ENCODE peak calls at places on chromosome 10, in six cellular contexts. M is HCT116, S is HepG2, Z is H1, B is K562, H is GM12878. F is an unnamed sample.
A peak's percentile ranks its signal among the peaks of the same experiment; 100 is the strongest.

GRCh38 chr10:5564537-5565204 is 39.9 kb downstream of the CALML3 start:
- DNase-seq in Z (no peak), S (no peak), B (no peak), M (no peak), H (no peak), F (no peak)

GRCh38 chr10:98251399-98251798 is 16.6 kb downstream of the LOXL4 start:
- DNase-seq in B (no peak), H (no peak), M (no peak), Z (no peak), S (no peak), F (no peak)

GRCh38 chr10:124993728-124994451 is 52.0 kb downstream of the ZRANB1 start:
- DNase-seq in H (no peak), B (no peak), Z (no peak), S (no peak), M (no peak), F (no peak)

GRCh38 chr10:6667679-6668270 is 87.7 kb upstream of the PRKCQ start:
- DNase-seq in H (no peak), S (peak; percentile 18), M (peak; percentile 27), Z (no peak), B (peak; percentile 57), F (peak; percentile 15)

GRCh38 chr10:47218803-47219202 is 81.2 kb upstream of the GDF10 start:
- DNase-seq in Z (no peak), H (no peak), S (no peak), M (no peak), B (no peak), F (no peak)

GRCh38 chr10:15589109-15589508 is 130.6 kb downstream of the ITGA8 start:
- DNase-seq in H (no peak), Z (no peak), M (no peak), S (no peak), B (no peak), F (no peak)

GRCh38 chr10:93458821-93459257 is 23.3 kb downstream of the MYOF start:
- DNase-seq in B (no peak), H (no peak), Z (no peak), S (peak; percentile 55), M (peak; percentile 97), F (peak; percentile 79)

GRCh38 chr10:31359979-31360378 is 41.0 kb downstream of the ZEB1 start:
- DNase-seq in S (peak; percentile 66), B (no peak), Z (no peak), H (no peak), M (no peak), F (no peak)

GRCh38 chr10:17349009-17349349 is 105.4 kb downstream of the ST8SIA6 start:
- DNase-seq in H (no peak), M (no peak), B (no peak), S (no peak), Z (no peak), F (no peak)

GRCh38 chr10:74643586-74643956 is 182.8 kb upstream of the KAT6B start:
- DNase-seq in S (no peak), H (no peak), Z (no peak), M (no peak), B (no peak), F (no peak)

GRCh38 chr10:125337510-125337909 is 177.1 kb upstream of the CTBP2 start:
- DNase-seq in Z (no peak), H (no peak), S (no peak), M (no peak), B (no peak), F (no peak)

GRCh38 chr10:35942052-35942451 is 300.0 kb upstream of the FZD8 start:
- DNase-seq in M (no peak), S (no peak), H (no peak), Z (no peak), B (no peak), F (no peak)

GRCh38 chr10:67788028-67788886 is 49.7 kb downstream of the DNAJC12 start:
- DNase-seq in B (peak; percentile 88), M (peak; percentile 42), Z (peak; percentile 56), S (peak; percentile 42), H (no peak), F (peak; percentile 48)

GRCh38 chr10:13990392-13990805 is 340.3 kb downstream of the FRMD4A start:
- DNase-seq in S (no peak), B (no peak), H (no peak), M (no peak), Z (no peak), F (no peak)

GRCh38 chr10:74738985-74739567 is 87.3 kb upstream of the KAT6B start:
- DNase-seq in H (peak; percentile 94), S (peak; percentile 16), B (peak; percentile 74), M (no peak), Z (no peak), F (no peak)

GRCh38 chr10:8050561-8051108 is 3.9 kb upstream of the GATA3 start:
- DNase-seq in M (no peak), B (no peak), H (no peak), Z (no peak), S (peak; percentile 93), F (no peak)

GRCh38 chr10:113450906-113451305 is 101.9 kb upstream of the HABP2 start:
- DNase-seq in M (no peak), Z (no peak), B (no peak), H (no peak), S (no peak), F (no peak)

DNA sequence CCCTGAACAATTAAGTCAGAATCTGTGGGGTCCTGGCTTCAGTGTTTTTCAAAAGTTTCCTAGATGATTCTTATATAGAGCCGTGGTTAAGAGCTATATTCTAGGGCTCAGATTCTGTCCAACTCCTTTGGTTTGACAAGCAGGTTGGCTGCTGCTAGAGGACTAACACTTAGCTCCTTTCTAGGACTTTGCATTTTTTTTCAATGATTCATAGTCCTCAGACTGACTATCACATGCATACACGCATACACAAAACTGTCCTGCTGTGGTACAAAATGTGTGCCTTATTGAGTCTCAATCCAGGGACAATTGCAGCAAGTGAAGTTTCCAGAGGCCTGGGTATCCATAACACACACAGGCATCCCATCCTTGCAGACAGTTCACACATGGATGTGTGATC is 392.0 kb downstream of the NRG3 start:
- DNase-seq in Z (no peak), S (no peak), B (no peak), M (no peak), H (no peak), F (no peak)
- TF ChIP-seq ZNF274 in Z (no peak), S (no peak), B (no peak), M (no peak), H (no peak), F (no peak)

DNA sequence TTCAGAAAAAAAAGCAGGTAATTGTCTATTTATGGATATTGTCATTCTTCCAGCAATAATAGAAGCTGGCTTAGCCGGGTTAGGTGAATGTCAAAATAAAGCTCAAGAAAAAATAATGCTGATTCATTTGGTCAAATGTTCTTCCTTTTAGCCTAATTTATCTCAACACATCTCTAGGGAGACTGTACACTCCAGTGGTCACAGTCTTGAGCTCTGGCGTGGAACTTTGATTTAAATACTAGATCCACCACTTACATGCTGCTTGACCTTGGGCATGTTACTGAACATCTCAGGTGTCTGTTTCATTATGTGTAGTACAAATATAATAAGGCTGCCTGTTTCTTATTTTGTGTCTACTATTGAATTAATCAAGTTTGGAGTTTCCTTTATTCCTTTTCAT is 22.0 kb downstream of the PRTFDC1 start:
- DNase-seq in S (no peak), M (no peak), B (peak; percentile 63), Z (no peak), H (peak; percentile 78), F (no peak)
- H3K4me1 ChIP-seq in S (no peaks in the 10 kb centered on the region), M (no peaks in the 10 kb centered on the region), B (peaks cover 17% of the 10 kb centered on the region), Z (no peaks in the 10 kb centered on the region), H (peaks cover 6% of the 10 kb centered on the region), F (no peaks in the 10 kb centered on the region)

GRCh38 chr10:34727595-34728033 is 87.5 kb downstream of the PARD3 start:
- DNase-seq in B (no peak), S (peak; percentile 75), M (no peak), Z (no peak), H (no peak), F (no peak)

GRCh38 chr10:34722404-34722803 is 92.7 kb downstream of the PARD3 start:
- DNase-seq in S (no peak), M (no peak), H (no peak), B (no peak), Z (no peak), F (no peak)

GRCh38 chr10:34726862-34727261 is 88.2 kb downstream of the PARD3 start:
- DNase-seq in M (no peak), Z (no peak), B (no peak), S (no peak), H (no peak), F (no peak)

GRCh38 chr10:34721201-34721840 is 93.8 kb downstream of the PARD3 start:
- DNase-seq in M (no peak), B (no peak), Z (no peak), S (no peak), H (no peak), F (no peak)

DNA sequence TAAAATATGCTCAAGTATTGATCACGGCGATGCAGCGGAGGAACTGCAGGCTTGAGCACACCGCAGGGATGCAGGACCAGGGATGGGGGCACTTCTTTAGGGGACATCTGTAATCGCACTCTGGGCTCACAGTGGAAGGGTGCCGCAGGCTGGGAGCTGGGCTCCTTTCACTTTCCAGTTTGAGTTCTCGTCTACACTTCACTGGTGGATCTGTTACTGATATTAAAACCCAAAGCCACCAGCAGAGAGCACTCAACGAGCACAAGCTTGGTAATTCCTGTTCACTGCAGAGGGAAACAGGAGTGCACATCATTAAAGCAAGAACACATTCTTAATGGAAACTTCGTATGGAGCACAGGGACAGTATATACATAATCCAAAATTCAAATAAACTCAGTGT is 91.3 kb downstream of the PARD3 start:
- DNase-seq in H (no peak), M (no peak), B (peak; percentile 33), Z (no peak), S (peak; percentile 42), F (no peak)
- TF ChIP-seq ZNF274 in H (no peak), M (no peak), B (no peak), Z (no peak), S (peak; percentile 70), F (no peak)

GRCh38 chr10:96746503-96746902 is 26.2 kb upstream of the PIK3AP1 start:
- DNase-seq in S (no peak), H (no peak), M (no peak), B (no peak), Z (no peak), F (no peak)

GRCh38 chr10:96747734-96748550 is 27.6 kb upstream of the PIK3AP1 start:
- DNase-seq in B (no peak), H (peak; percentile 97), S (peak; percentile 16), M (no peak), Z (no peak), F (no peak)

GRCh38 chr10:96756111-96756903 is 36.0 kb upstream of the PIK3AP1 start:
- DNase-seq in H (no peak), Z (no peak), S (no peak), B (no peak), M (no peak), F (no peak)

GRCh38 chr10:96753956-96754355 is 33.6 kb upstream of the PIK3AP1 start:
- DNase-seq in M (no peak), S (no peak), H (no peak), B (no peak), Z (no peak), F (no peak)

GRCh38 chr10:96752380-96752779 is 32.1 kb upstream of the PIK3AP1 start:
- DNase-seq in S (no peak), B (no peak), H (no peak), M (no peak), Z (no peak), F (no peak)
- H3K4me1 ChIP-seq in S (peaks cover 17% of the 10 kb centered on the region), B (peaks cover 3% of the 10 kb centered on the region), H (peaks cover 22% of the 10 kb centered on the region), M (no peaks in the 10 kb centered on the region), Z (no peaks in the 10 kb centered on the region), F (no peaks in the 10 kb centered on the region)